ENCODE peak calls at places on chromosome 20, in ten cellular contexts. One of them, this sample, is unnamed.

GRCh38 chr20:43799150-43799711 is 72.4 kb upstream of the GTSF1L start:
- DNase-seq in caudate nucleus: no peak
- DNase-seq in Daoy: no peak
- DNase-seq in HFF-Myc: no peak
- DNase-seq in stimulated activated CD4-positive, alpha-beta T cell treated with anti-CD3 and anti-CD28 coated beads, Interleukin-4, amount 100 ng/mL, for 48 hours: no peak
- DNase-seq in IMR-90: peak
- DNase-seq in mucosa of descending colon: no peak
- DNase-seq in nucleus accumbens: no peak
- DNase-seq in fibroblast of lung: no peak
- DNase-seq in NCI-H460: no peak
- DNase-seq in this sample: no peak

GRCh38 chr20:63290677-63291472 is 2.1 kb upstream of the COL20A1 start:
- DNase-seq in IMR-90: peak
- DNase-seq in NCI-H460: peak
- DNase-seq in Daoy: peak
- DNase-seq in HFF-Myc: no peak
- DNase-seq in fibroblast of lung: peak
- DNase-seq in caudate nucleus: no peak
- DNase-seq in mucosa of descending colon: peak
- DNase-seq in nucleus accumbens: no peak
- DNase-seq in stimulated activated CD4-positive, alpha-beta T cell treated with anti-CD3 and anti-CD28 coated beads, Interleukin-4, amount 100 ng/mL, for 48 hours: peak
- DNase-seq in this sample: peak

GRCh38 chr20:51995551-51995951 is 193.2 kb upstream of the SALL4 start:
- DNase-seq in NCI-H460: no peak
- DNase-seq in mucosa of descending colon: no peak
- DNase-seq in HFF-Myc: peak
- DNase-seq in IMR-90: no peak
- DNase-seq in caudate nucleus: no peak
- DNase-seq in Daoy: no peak
- DNase-seq in stimulated activated CD4-positive, alpha-beta T cell treated with anti-CD3 and anti-CD28 coated beads, Interleukin-4, amount 100 ng/mL, for 48 hours: no peak
- DNase-seq in nucleus accumbens: no peak
- DNase-seq in fibroblast of lung: peak
- DNase-seq in this sample: no peak

GRCh38 chr20:48933017-48933766 is 11.7 kb downstream of the ARFGEF2 start:
- DNase-seq in caudate nucleus: no peak
- DNase-seq in mucosa of descending colon: peak
- DNase-seq in stimulated activated CD4-positive, alpha-beta T cell treated with anti-CD3 and anti-CD28 coated beads, Interleukin-4, amount 100 ng/mL, for 48 hours: no peak
- DNase-seq in nucleus accumbens: no peak
- DNase-seq in IMR-90: no peak
- DNase-seq in NCI-H460: no peak
- DNase-seq in HFF-Myc: no peak
- DNase-seq in fibroblast of lung: no peak
- DNase-seq in Daoy: peak
- DNase-seq in this sample: no peak

GRCh38 chr20:37394543-37395410 is 48.8 kb downstream of the SRC start:
- DNase-seq in Daoy: no peak
- DNase-seq in NCI-H460: no peak
- DNase-seq in stimulated activated CD4-positive, alpha-beta T cell treated with anti-CD3 and anti-CD28 coated beads, Interleukin-4, amount 100 ng/mL, for 48 hours: no peak
- DNase-seq in caudate nucleus: no peak
- DNase-seq in nucleus accumbens: no peak
- DNase-seq in fibroblast of lung: no peak
- DNase-seq in mucosa of descending colon: no peak
- DNase-seq in IMR-90: no peak
- DNase-seq in HFF-Myc: no peak
- DNase-seq in this sample: no peak

GRCh38 chr20:18279231-18279630 is 9.1 kb upstream of the ZNF133 start:
- DNase-seq in fibroblast of lung: no peak
- DNase-seq in caudate nucleus: no peak
- DNase-seq in IMR-90: no peak
- DNase-seq in mucosa of descending colon: no peak
- DNase-seq in Daoy: peak
- DNase-seq in nucleus accumbens: no peak
- DNase-seq in HFF-Myc: no peak
- DNase-seq in NCI-H460: no peak
- DNase-seq in stimulated activated CD4-positive, alpha-beta T cell treated with anti-CD3 and anti-CD28 coated beads, Interleukin-4, amount 100 ng/mL, for 48 hours: no peak
- DNase-seq in this sample: no peak

GRCh38 chr20:32634041-32634805 is 39.5 kb downstream of the C20orf203 start:
- DNase-seq in fibroblast of lung: no peak
- DNase-seq in nucleus accumbens: no peak
- DNase-seq in stimulated activated CD4-positive, alpha-beta T cell treated with anti-CD3 and anti-CD28 coated beads, Interleukin-4, amount 100 ng/mL, for 48 hours: no peak
- DNase-seq in mucosa of descending colon: no peak
- DNase-seq in Daoy: no peak
- DNase-seq in HFF-Myc: no peak
- DNase-seq in IMR-90: peak
- DNase-seq in NCI-H460: no peak
- DNase-seq in caudate nucleus: no peak
- DNase-seq in this sample: no peak

GRCh38 chr20:16216227-16217210 is 356.7 kb downstream of the KIF16B start:
- DNase-seq in stimulated activated CD4-positive, alpha-beta T cell treated with anti-CD3 and anti-CD28 coated beads, Interleukin-4, amount 100 ng/mL, for 48 hours: no peak
- DNase-seq in NCI-H460: no peak
- DNase-seq in fibroblast of lung: no peak
- DNase-seq in caudate nucleus: no peak
- DNase-seq in mucosa of descending colon: no peak
- DNase-seq in Daoy: peak
- DNase-seq in IMR-90: no peak
- DNase-seq in nucleus accumbens: no peak
- DNase-seq in HFF-Myc: no peak
- DNase-seq in this sample: no peak

GRCh38 chr20:58039569-58040092 is 188.8 kb downstream of the ANKRD60 start:
- DNase-seq in NCI-H460: no peak
- DNase-seq in Daoy: no peak
- DNase-seq in nucleus accumbens: no peak
- DNase-seq in stimulated activated CD4-positive, alpha-beta T cell treated with anti-CD3 and anti-CD28 coated beads, Interleukin-4, amount 100 ng/mL, for 48 hours: no peak
- DNase-seq in HFF-Myc: no peak
- DNase-seq in fibroblast of lung: no peak
- DNase-seq in IMR-90: no peak
- DNase-seq in caudate nucleus: no peak
- DNase-seq in mucosa of descending colon: no peak
- DNase-seq in this sample: no peak

GRCh38 chr20:44963325-44964215 is 2.7 kb upstream of the STK4 start:
- DNase-seq in NCI-H460: no peak
- DNase-seq in HFF-Myc: no peak
- DNase-seq in Daoy: no peak
- DNase-seq in mucosa of descending colon: no peak
- DNase-seq in nucleus accumbens: no peak
- DNase-seq in IMR-90: no peak
- DNase-seq in stimulated activated CD4-positive, alpha-beta T cell treated with anti-CD3 and anti-CD28 coated beads, Interleukin-4, amount 100 ng/mL, for 48 hours: no peak
- DNase-seq in caudate nucleus: no peak
- DNase-seq in fibroblast of lung: no peak
- DNase-seq in this sample: no peak